ENCODE peak calls at places on chromosomes 12 and 14, in ten cellular contexts. D is SW 1271, U is cardiac fibroblast, B is A172, Z is neural crest cell, I is iPS-NIHi11, W is lung, V is fibroblast of mammary gland, N is HCT116, S is activated T-helper 1 cell treated with Interleukin-2 at 50 U/mL for 16 hours. M is an unnamed sample.

GRCh38 chr14:52835122-52835903 is 43.9 kb upstream of the GNPNAT1 start:
- DNase-seq in V (peak), S (no peak), W (peak), B (peak), U (peak), D (no peak), N (peak), I (peak), Z (no peak), M (no peak)

GRCh38 chr12:26736563-26737486 is 96.2 kb downstream of the ITPR2 start:
- DNase-seq in U (peak), Z (no peak), V (peak), B (no peak), N (no peak), S (no peak), I (no peak), W (no peak), D (no peak), M (no peak)

GRCh38 chr12:6180300-6181051 is 19.7 kb upstream of the CD9 start:
- DNase-seq in U (peak), I (no peak), S (no peak), B (peak), W (peak), D (peak), V (peak), N (peak), Z (no peak), M (no peak)

GRCh38 chr12:18700254-18700653 is 37.6 kb downstream of the PLCZ1 start:
- DNase-seq in N (no peak), Z (no peak), I (no peak), S (no peak), V (peak), W (no peak), D (no peak), B (no peak), U (peak), M (no peak)

GRCh38 chr12:104524433-104524832 is 67.7 kb downstream of the CHST11 start:
- DNase-seq in U (no peak), S (no peak), W (no peak), I (no peak), D (no peak), B (no peak), Z (no peak), N (no peak), V (no peak), M (no peak)

GRCh38 chr14:20857630-20858261 is 33.4 kb upstream of the RNASE3 start:
- DNase-seq in V (peak), B (peak), S (peak), W (peak), Z (peak), D (no peak), U (peak), I (peak), N (peak), M (peak)

GRCh38 chr12:105107497-105108371 is at the start of gene WASHC4:
- DNase-seq in I (peak), U (peak), Z (peak), V (peak), W (peak), S (peak), B (peak), N (peak), D (peak), M (peak)

GRCh38 chr12:47370421-47370820 is 290.7 kb upstream of the AMIGO2 start:
- DNase-seq in N (no peak), I (no peak), B (no peak), S (no peak), D (no peak), V (no peak), U (no peak), W (no peak), Z (no peak), M (no peak)

GRCh38 chr12:118391424-118391823 is 15.1 kb downstream of the SUDS3 start:
- DNase-seq in I (no peak), B (no peak), N (no peak), W (no peak), S (no peak), U (peak), V (peak), D (no peak), Z (no peak), M (no peak)

GRCh38 chr12:15754233-15754632 is 35.0 kb downstream of the EPS8 start:
- DNase-seq in V (peak), I (no peak), W (no peak), Z (no peak), B (no peak), S (no peak), U (peak), D (no peak), N (no peak), M (no peak)

GRCh38 chr14:100012478-100012925 is 52.7 kb upstream of the EVL start:
- DNase-seq in V (peak), U (peak), N (no peak), Z (no peak), D (no peak), I (no peak), B (no peak), W (no peak), S (no peak), M (no peak)

GRCh38 chr14:91998667-91999570 is 40.9 kb downstream of the TRIP11 start:
- DNase-seq in N (no peak), I (no peak), B (no peak), W (no peak), D (no peak), V (no peak), S (no peak), U (no peak), Z (no peak), M (no peak)

GRCh38 chr14:104749111-104749649 is 3.8 kb upstream of the SIVA1 start:
- DNase-seq in D (no peak), I (no peak), W (no peak), U (no peak), N (no peak), S (no peak), B (peak), Z (no peak), V (peak), M (no peak)

GRCh38 chr12:31019106-31019505 is 54.6 kb upstream of the DDX11 start:
- DNase-seq in W (no peak), B (no peak), S (no peak), I (no peak), V (no peak), U (no peak), N (no peak), Z (no peak), D (no peak), M (no peak)

GRCh38 chr12:50764861-50765324 is 992 bp downstream of the ATF1 start:
- DNase-seq in S (peak), I (no peak), N (no peak), B (peak), D (no peak), V (peak), Z (no peak), W (peak), U (peak), M (no peak)

GRCh38 chr12:131287015-131287937 is 333.6 kb downstream of the ADGRD1 start:
- DNase-seq in N (no peak), U (no peak), W (no peak), D (no peak), B (no peak), Z (no peak), V (no peak), S (no peak), I (no peak), M (no peak)

GRCh38 chr14:64733899-64734298 is 29.7 kb downstream of the PLEKHG3 start:
- DNase-seq in U (no peak), D (no peak), V (no peak), Z (no peak), B (no peak), S (no peak), W (no peak), N (no peak), I (no peak), M (no peak)

GRCh38 chr12:108747563-108747962 is 16.2 kb upstream of the CORO1C start:
- DNase-seq in S (no peak), W (no peak), V (no peak), D (no peak), Z (no peak), B (no peak), N (no peak), I (no peak), U (no peak), M (no peak)

GRCh38 chr14:38291681-38292459 is 36.0 kb upstream of the CLEC14A start:
- DNase-seq in Z (no peak), S (no peak), D (no peak), I (no peak), U (peak), N (no peak), V (no peak), W (no peak), B (peak), M (no peak)

GRCh38 chr12:11431486-11431885 is 36.1 kb upstream of the PRB2 start:
- DNase-seq in I (no peak), S (no peak), D (no peak), W (no peak), N (no peak), B (no peak), U (no peak), V (no peak), Z (no peak), M (no peak)

GRCh38 chr12:1595026-1595561 is 713 bp upstream of the FBXL14 start:
- DNase-seq in W (no peak), D (no peak), S (no peak), V (no peak), N (no peak), U (no peak), I (no peak), Z (no peak), B (no peak), M (no peak)

GRCh38 chr14:77681196-77682157 is 26.3 kb downstream of the ALKBH1 start:
- DNase-seq in V (peak), N (no peak), B (peak), D (no peak), I (no peak), S (no peak), W (no peak), U (peak), Z (no peak), M (no peak)

GRCh38 chr12:86666311-86666710 is 410.1 kb upstream of the MGAT4C start:
- DNase-seq in U (peak), D (no peak), N (no peak), I (no peak), S (no peak), V (peak), B (no peak), Z (no peak), W (no peak), M (no peak)

GRCh38 chr14:57692671-57693070 is 173.2 kb downstream of the SLC35F4 start:
- DNase-seq in I (no peak), Z (no peak), N (peak), B (peak), V (peak), S (no peak), U (peak), W (no peak), D (no peak), M (no peak)

GRCh38 chr14:20564501-20564997 is 3.7 kb upstream of the RNASE9 start:
- DNase-seq in U (no peak), I (no peak), D (no peak), V (no peak), S (no peak), N (no peak), W (no peak), B (no peak), Z (no peak), M (no peak)

M was measured in naive thymus-derived CD4-positive, alpha-beta T cell.